ENCODE peak calls at places on chromosome 14, in four cellular contexts. F is hippocampal formation; B is effector memory CD8-positive, alpha-beta T cell; A is ACHN. Y is an unnamed sample.

GRCh38 chr14:53744846-53745245 is 211.8 kb downstream of the BMP4 start:
- DNase-seq in F (no peak), B (no peak), A (no peak), Y (no peak)

GRCh38 chr14:23639891-23640523 is 3.8 kb downstream of the DHRS2 start:
- DNase-seq in F (no peak), B (no peak), A (no peak), Y (no peak)

GRCh38 chr14:63268746-63269145 is 50.0 kb downstream of the GPHB5 start:
- DNase-seq in F (no peak), B (no peak), A (no peak), Y (no peak)

GRCh38 chr14:55712505-55712904 is 132.5 kb downstream of the KTN1 start:
- DNase-seq in F (peak), B (no peak), A (no peak), Y (no peak)

GRCh38 chr14:72439707-72440106 is 454.2 kb downstream of the DPF3 start:
- DNase-seq in F (no peak), B (no peak), A (no peak), Y (no peak)

GRCh38 chr14:44782775-44783238 is 178.9 kb downstream of the KLHL28 start:
- DNase-seq in F (no peak), B (no peak), A (peak), Y (no peak)

GRCh38 chr14:79856357-79856756 is 354.9 kb downstream of the DIO2 start:
- DNase-seq in F (no peak), B (no peak), A (no peak), Y (no peak)

GRCh38 chr14:93381644-93382043 is 34.7 kb downstream of the COX8C start:
- DNase-seq in F (no peak), B (no peak), A (no peak), Y (no peak)

GRCh38 chr14:87996276-87996592 is 3.3 kb upstream of the GALC start:
- DNase-seq in F (no peak), B (no peak), A (no peak), Y (no peak)

GRCh38 chr14:91330846-91331245 is 86.3 kb upstream of the GPR68 start:
- DNase-seq in F (no peak), B (no peak), A (no peak), Y (no peak)

GRCh38 chr14:24013654-24014514 is 25.2 kb downstream of the DHRS4L2 start:
- DNase-seq in F (peak), B (peak), A (peak), Y (peak)

GRCh38 chr14:102927878-102928411 is 5.5 kb downstream of the AMN start:
- DNase-seq in F (no peak), B (no peak), A (no peak), Y (peak)

GRCh38 chr14:88667555-88668273 is 104.9 kb downstream of the ZC3H14 start:
- DNase-seq in F (peak), B (peak), A (peak), Y (peak)

GRCh38 chr14:95431199-95432145 is 85.0 kb downstream of the SYNE3 start:
- DNase-seq in F (peak), B (no peak), A (peak), Y (peak)

GRCh38 chr14:92511472-92512247 is 1.9 kb upstream of the RIN3 start:
- DNase-seq in F (no peak), B (no peak), A (peak), Y (no peak)

GRCh38 chr14:104353921-104354701 is 215.7 kb downstream of the KIF26A start:
- DNase-seq in F (no peak), B (no peak), A (no peak), Y (no peak)

GRCh38 chr14:34436118-34436905 is 25.7 kb downstream of the SPTSSA start:
- DNase-seq in F (no peak), B (no peak), A (no peak), Y (no peak)

GRCh38 chr14:28751467-28752058 is 15.0 kb upstream of the FOXG1 start:
- DNase-seq in F (peak), B (no peak), A (peak), Y (peak)

GRCh38 chr14:105209646-105210045 is 28.5 kb upstream of the NUDT14 start:
- DNase-seq in F (no peak), B (no peak), A (no peak), Y (no peak)

GRCh38 chr14:104429291-104429861 is 150.2 kb upstream of the C14orf180 start:
- DNase-seq in F (no peak), B (no peak), A (no peak), Y (no peak)

GRCh38 chr14:45253754-45254300 is 825 bp upstream of the MIS18BP1 start:
- DNase-seq in F (no peak), B (no peak), A (no peak), Y (peak)

GRCh38 chr14:53356361-53357150 is 203.4 kb upstream of the DDHD1 start:
- DNase-seq in F (no peak), B (no peak), A (no peak), Y (no peak)

GRCh38 chr14:103444837-103445524 is 59.8 kb downstream of the MARK3 start:
- DNase-seq in F (no peak), B (no peak), A (no peak), Y (peak)

GRCh38 chr14:50059773-50060629 is 56.4 kb downstream of the VCPKMT start:
- DNase-seq in F (no peak), B (no peak), A (no peak), Y (no peak)

GRCh38 chr14:102584871-102585869 is 7.3 kb upstream of the RCOR1 start:
- DNase-seq in F (no peak), B (no peak), A (no peak), Y (peak)

GRCh38 chr14:69848903-69849391 is 30.3 kb upstream of the SMOC1 start:
- DNase-seq in F (no peak), B (no peak), A (no peak), Y (no peak)

GRCh38 chr14:103488960-103489359 is 33.7 kb downstream of the CKB start:
- DNase-seq in F (no peak), B (no peak), A (no peak), Y (no peak)

GRCh38 chr14:23054000-23054811 is 3.1 kb downstream of the CDH24 start:
- DNase-seq in F (no peak), B (no peak), A (no peak), Y (peak)

GRCh38 chr14:49420201-49420600 is 166.0 kb downstream of the RPS29 start:
- DNase-seq in F (no peak), B (no peak), A (no peak), Y (no peak)

GRCh38 chr14:89444044-89444443 is 27.0 kb upstream of the FOXN3 start:
- DNase-seq in F (no peak), B (no peak), A (no peak), Y (no peak)

GRCh38 chr14:101733211-101733610 is 28.3 kb upstream of the PPP2R5C start:
- DNase-seq in F (no peak), B (no peak), A (no peak), Y (no peak)

GRCh38 chr14:22854963-22855724 is 16.4 kb upstream of the LRP10 start:
- DNase-seq in F (no peak), B (no peak), A (no peak), Y (peak)

GRCh38 chr14:62213516-62213915 is 451.3 kb downstream of the SNAPC1 start:
- DNase-seq in F (no peak), B (no peak), A (no peak), Y (no peak)

GRCh38 chr14:102692334-102692733 is 84.9 kb upstream of the TRAF3 start:
- DNase-seq in F (no peak), B (no peak), A (no peak), Y (no peak)

GRCh38 chr14:23055147-23055550 is 2.2 kb downstream of the CDH24 start:
- DNase-seq in F (no peak), B (no peak), A (no peak), Y (no peak)

GRCh38 chr14:90193925-90194324 is 62.4 kb upstream of the PSMC1 start:
- DNase-seq in F (no peak), B (no peak), A (peak), Y (peak)

GRCh38 chr14:23095196-23096108 is at the start of gene C14orf119:
- DNase-seq in F (no peak), B (peak), A (peak), Y (peak)